ENCODE peak calls at places on chromosomes 6 and 20, in six cellular contexts. V, G, S, C, R and A are unnamed samples.

GRCh38 chr6:47180633-47181032 is 129.1 kb downstream of the TNFRSF21 start:
- DNase-seq in V (no peak), R (no peak), S (peak), C (no peak), G (peak), A (no peak)

GRCh38 chr6:145960918-145961604 is 3.1 kb downstream of the SHPRH start:
- DNase-seq in G (no peak), S (no peak), C (no peak), V (no peak), R (no peak), A (no peak)

GRCh38 chr6:26234421-26235239 is 130.4 kb upstream of the BTN3A2 start:
- DNase-seq in R (peak), S (no peak), G (peak), V (no peak), C (no peak), A (peak)

GRCh38 chr6:19327246-19327645 is 509.9 kb upstream of the ID4 start:
- DNase-seq in C (no peak), G (no peak), S (no peak), R (no peak), V (no peak), A (no peak)

GRCh38 chr6:70846207-70846835 is 110.5 kb downstream of the B3GAT2 start:
- DNase-seq in V (no peak), G (no peak), R (no peak), S (no peak), C (peak), A (no peak)

GRCh38 chr6:138971601-138972000 is 16.5 kb downstream of the REPS1 start:
- DNase-seq in R (no peak), S (no peak), G (no peak), C (no peak), V (no peak), A (no peak)

GRCh38 chr6:12608874-12609273 is 107.7 kb upstream of the PHACTR1 start:
- DNase-seq in V (no peak), R (no peak), C (no peak), S (no peak), G (no peak), A (no peak)

GRCh38 chr6:42820509-42821340 is 38.9 kb downstream of the BICRAL start:
- DNase-seq in S (no peak), G (no peak), R (no peak), V (no peak), C (no peak), A (peak)

GRCh38 chr6:141195251-141195832 is 937.4 kb upstream of the GJE1 start:
- DNase-seq in S (no peak), G (no peak), V (no peak), C (no peak), R (peak), A (no peak)

GRCh38 chr6:142885182-142885867 is 59.7 kb downstream of the HIVEP2 start:
- DNase-seq in V (no peak), G (peak), S (peak), C (no peak), R (peak), A (no peak)

GRCh38 chr6:107618672-107619071 is 128.8 kb downstream of the SOBP start:
- DNase-seq in C (no peak), V (no peak), S (no peak), R (no peak), G (no peak), A (no peak)

GRCh38 chr20:37968726-37969401 is 64.4 kb downstream of the TTI1 start:
- DNase-seq in R (no peak), S (no peak), G (no peak), C (no peak), V (no peak), A (no peak)

GRCh38 chr6:118537579-118537978 is 10.5 kb upstream of the PLN start:
- DNase-seq in C (no peak), G (no peak), S (no peak), V (no peak), R (no peak), A (no peak)

GRCh38 chr20:7371518-7372158 is 568.6 kb downstream of the HAO1 start:
- DNase-seq in G (no peak), S (no peak), R (no peak), V (no peak), C (no peak), A (no peak)

GRCh38 chr6:5042436-5042835 is 38.6 kb upstream of the RPP40 start:
- DNase-seq in S (no peak), C (no peak), G (no peak), V (no peak), R (no peak), A (no peak)

GRCh38 chr6:88881451-88881850 is 82.0 kb downstream of the RNGTT start:
- DNase-seq in R (no peak), C (no peak), V (no peak), S (no peak), G (no peak), A (no peak)

GRCh38 chr6:95581073-95581472 is 3.7 kb downstream of the MANEA start:
- DNase-seq in G (no peak), C (no peak), S (no peak), V (no peak), R (no peak), A (no peak)

GRCh38 chr20:38108438-38109024 is 56.5 kb downstream of the TGM2 start:
- DNase-seq in R (peak), S (no peak), C (no peak), G (no peak), V (no peak), A (no peak)

GRCh38 chr6:8983202-8983688 is 547.9 kb upstream of the SLC35B3 start:
- DNase-seq in C (peak), V (peak), G (peak), S (peak), R (peak), A (peak)

GRCh38 chr6:25991785-25992412 is 29.3 kb downstream of the TRIM38 start:
- DNase-seq in S (no peak), R (peak), C (peak), V (peak), G (peak), A (peak)

GRCh38 chr20:57922701-57923100 is 212.9 kb upstream of the PMEPA1 start:
- DNase-seq in C (no peak), G (no peak), S (no peak), V (peak), R (peak), A (peak)

GRCh38 chr6:44230034-44230675 is 6.8 kb downstream of the SLC29A1 start:
- DNase-seq in V (no peak), C (no peak), G (no peak), S (no peak), R (no peak), A (no peak)

GRCh38 chr20:57395111-57395959 is 4.1 kb downstream of the RBM38 start:
- DNase-seq in V (peak), S (no peak), R (peak), C (peak), G (no peak), A (peak)

GRCh38 chr20:51446656-51447055 is 95.9 kb downstream of the NFATC2 start:
- DNase-seq in S (peak), C (peak), R (no peak), G (peak), V (no peak), A (no peak)

GRCh38 chr6:169807699-169808607 is 56.5 kb downstream of the ERMARD start:
- DNase-seq in R (no peak), S (no peak), C (no peak), V (no peak), G (no peak), A (no peak)

GRCh38 chr6:70693887-70694286 is 26.2 kb downstream of the SMAP1 start:
- DNase-seq in V (no peak), G (no peak), C (no peak), R (no peak), S (no peak), A (no peak)

GRCh38 chr6:1720620-1721322 is 111.1 kb downstream of the FOXC1 start:
- DNase-seq in C (no peak), V (no peak), G (no peak), R (no peak), S (no peak), A (no peak)

GRCh38 chr6:28474441-28475219 is 31.3 kb upstream of the ZSCAN23 start:
- DNase-seq in R (no peak), S (peak), G (peak), C (no peak), V (no peak), A (no peak)

GRCh38 chr20:63114006-63114692 is 101.8 kb downstream of the YTHDF1 start:
- DNase-seq in G (no peak), R (no peak), S (no peak), V (no peak), C (peak), A (no peak)

GRCh38 chr6:25768566-25768965 is 14.0 kb downstream of the SLC17A4 start:
- DNase-seq in S (no peak), V (no peak), G (no peak), R (no peak), C (no peak), A (no peak)

GRCh38 chr6:56311525-56311924 is 64.1 kb upstream of the COL21A1 start:
- DNase-seq in S (no peak), V (no peak), G (no peak), C (no peak), R (no peak), A (no peak)

GRCh38 chr6:56318851-56319250 is 71.5 kb upstream of the COL21A1 start:
- DNase-seq in V (no peak), G (no peak), S (no peak), R (no peak), C (no peak), A (no peak)

GRCh38 chr6:56312049-56312448 is 64.7 kb upstream of the COL21A1 start:
- DNase-seq in G (no peak), R (no peak), C (no peak), V (no peak), S (no peak), A (no peak)

GRCh38 chr6:56311086-56311485 is 63.7 kb upstream of the COL21A1 start:
- DNase-seq in G (no peak), S (no peak), C (no peak), V (no peak), R (no peak), A (no peak)

DNA sequence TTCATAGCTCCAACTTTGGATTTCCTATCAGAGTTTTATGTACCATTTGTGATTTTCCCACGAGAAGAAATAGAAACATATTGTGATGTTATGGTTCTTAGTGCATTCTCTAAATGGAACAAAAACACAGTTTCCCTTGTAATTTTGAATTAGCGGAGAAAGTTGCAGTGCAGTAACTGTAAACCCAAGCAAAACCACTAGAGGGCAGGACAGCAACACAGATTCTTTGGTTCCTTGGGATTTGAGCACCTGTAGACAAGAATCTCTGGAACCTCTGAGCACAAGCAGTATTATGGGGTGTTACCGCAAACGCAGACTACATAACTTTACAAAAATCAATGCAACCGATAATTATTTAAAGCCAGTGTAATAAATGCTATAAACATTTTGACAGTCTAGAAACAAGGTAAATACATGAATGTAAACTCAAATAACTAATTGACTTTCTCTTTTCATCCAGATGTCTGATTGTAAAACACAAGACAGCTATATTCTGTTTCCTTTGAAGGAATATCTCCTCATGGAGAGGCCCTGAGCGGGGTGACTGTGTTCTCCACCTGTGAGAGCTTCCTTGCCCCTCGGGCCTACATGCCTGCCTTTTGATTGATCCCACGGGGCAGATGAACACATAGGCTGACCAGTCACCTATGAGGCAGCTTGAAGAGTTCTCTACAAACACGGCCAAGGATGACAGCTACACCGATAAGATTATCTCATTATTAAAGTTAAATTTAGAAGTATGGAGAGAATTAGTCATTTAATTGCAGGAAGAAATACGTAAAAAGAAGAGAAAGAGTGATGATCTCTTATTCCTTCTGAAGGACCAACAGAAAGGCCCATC is 67.5 kb upstream of the COL21A1 start:
- DNase-seq in S (peak), R (no peak), G (peak), C (no peak), V (no peak), A (no peak)
- TF ChIP-seq CTCF in S (peak), R (peak), G (peak), C (peak), V (peak), A (peak)

GRCh38 chr6:33907227-33907626 is 103.4 kb upstream of the MLN start:
- DNase-seq in G (no peak), C (no peak), V (no peak), R (no peak), S (no peak), A (no peak)
- H3K27ac ChIP-seq in G (no peak), C (peak), V (no peak), R (no peak), S (no peak), A (no peak)

DNA sequence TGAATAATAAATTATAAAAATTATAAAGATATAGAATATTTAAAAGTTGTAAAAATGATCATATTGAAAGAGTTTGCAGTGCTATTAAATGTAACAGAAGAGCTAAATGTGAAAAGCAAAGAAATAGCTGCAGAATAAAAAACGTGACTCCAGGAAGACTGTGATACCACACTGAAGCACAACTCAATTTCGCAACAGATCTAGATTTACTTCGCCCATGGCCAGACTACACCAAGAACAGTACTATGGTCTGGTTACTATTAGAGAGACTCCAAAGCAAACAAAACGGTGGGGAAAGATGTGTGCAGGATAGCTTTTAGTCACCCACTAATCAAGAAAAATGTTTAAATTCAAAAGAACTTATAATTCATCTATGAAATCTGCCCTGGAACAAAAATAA is 1.9 kb downstream of the CHD6 start:
- DNase-seq in G (no peak), C (no peak), V (no peak), S (no peak), R (no peak), A (no peak)
- H3K4me3 ChIP-seq in G (no peak), C (no peak), V (no peak), S (no peak), R (no peak), A (peak)

GRCh38 chr6:129472239-129472638 is 237.7 kb downstream of the ARHGAP18 start:
- DNase-seq in R (no peak), C (no peak), G (no peak), V (no peak), S (no peak), A (no peak)

DNA sequence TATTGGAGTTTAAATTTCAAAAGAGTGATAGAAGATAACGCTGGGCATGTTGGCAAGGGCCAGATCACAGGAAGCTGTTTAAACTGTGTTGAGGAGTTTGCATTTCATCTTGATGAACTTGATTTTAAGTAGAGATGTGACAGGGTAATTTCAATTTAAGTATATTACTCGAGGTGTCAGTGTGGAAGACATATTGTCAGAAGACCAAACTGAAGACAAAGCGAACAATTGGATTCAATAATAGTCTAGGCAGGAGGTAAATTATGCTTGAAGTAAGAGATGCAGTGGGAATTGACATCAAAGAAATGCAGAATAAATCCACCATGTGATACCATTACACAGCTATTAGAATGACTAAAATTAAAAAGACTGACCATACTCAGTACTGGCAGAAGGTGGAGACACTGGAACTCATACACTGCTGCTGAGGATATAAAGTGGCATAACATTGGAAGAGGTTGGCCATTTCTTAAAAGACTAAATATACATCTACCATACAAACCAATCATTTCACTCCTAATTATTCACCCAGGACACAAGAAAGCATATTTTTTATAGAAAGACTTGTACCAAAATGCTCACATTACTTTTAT is 240.8 kb downstream of the ARHGAP18 start:
- DNase-seq in R (no peak), G (no peak), V (no peak), C (no peak), S (no peak), A (no peak)
- TF ChIP-seq CTCF in R (no peak), G (no peak), V (no peak), C (no peak), S (peak), A (no peak)

GRCh38 chr20:17765584-17765983 is 65.8 kb downstream of the BANF2 start:
- DNase-seq in V (no peak), R (no peak), G (no peak), C (no peak), S (no peak), A (no peak)
- H3K27ac ChIP-seq in V (no peak), R (no peak), G (no peak), C (no peak), S (no peak), A (no peak)

GRCh38 chr20:33005132-33005566 is 916 bp upstream of the SUN5 start:
- DNase-seq in R (no peak), V (no peak), G (no peak), S (peak), C (no peak), A (no peak)
- H3K4me3 ChIP-seq in R (no peak), V (no peak), G (no peak), S (no peak), C (no peak), A (no peak)

DNA sequence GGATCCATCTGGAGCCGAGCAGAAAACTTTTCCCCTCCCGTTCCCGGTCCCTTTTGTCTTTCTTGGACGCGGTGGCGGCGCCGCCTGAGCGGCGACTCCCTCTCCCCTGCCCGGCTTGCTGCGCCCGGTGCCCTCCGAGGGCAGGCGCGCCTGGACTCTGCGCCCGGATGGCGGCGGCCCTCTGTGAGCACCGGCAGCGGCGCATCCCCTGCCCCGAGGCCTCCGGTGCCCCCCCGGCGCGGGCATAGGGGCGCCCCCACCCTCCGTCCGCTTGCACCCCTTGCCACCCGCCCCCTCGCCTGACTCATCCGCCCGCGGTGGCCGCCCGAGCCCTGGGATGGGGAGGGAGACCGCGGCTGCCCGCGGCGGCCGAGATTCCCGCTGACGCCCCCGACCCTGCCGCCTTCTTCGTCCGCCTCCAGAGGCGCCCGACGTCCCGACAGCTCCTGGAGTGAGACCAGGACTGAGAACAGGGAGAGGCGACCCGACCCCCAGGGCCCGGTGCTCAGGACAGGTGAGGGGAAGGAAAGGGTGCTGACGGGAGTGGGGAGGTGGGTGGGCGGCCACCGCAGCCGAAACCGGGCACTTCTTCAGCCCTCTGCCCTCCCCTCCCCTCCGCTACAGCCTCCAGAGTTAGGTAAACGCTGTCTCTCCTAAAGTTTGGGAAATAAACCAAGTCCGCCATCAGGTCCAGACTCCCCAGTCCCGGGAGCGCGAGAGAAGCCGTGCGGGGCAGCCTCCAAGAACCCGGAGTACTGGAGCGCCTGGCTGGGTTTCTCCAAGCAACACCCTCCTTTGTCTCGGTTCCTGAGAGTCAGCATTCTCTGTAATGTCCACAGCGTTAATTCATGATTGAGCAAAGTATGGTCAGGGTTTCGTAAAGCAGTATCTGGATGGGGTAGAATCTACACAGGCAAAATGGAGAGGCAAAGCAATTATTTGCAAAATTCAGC is at the start of gene TMEM200A:
- DNase-seq in S (no peak), V (peak), C (peak), G (peak), R (peak), A (peak)
- TF ChIP-seq CTCF in S (no peak), V (no peak), C (no peak), G (no peak), R (no peak), A (no peak)